ENCODE peak calls at places on chromosome 4, in seven cellular contexts. D is H1, K is GM12892, O is SK-N-SH, J is K562, T is HepG2, A is GM12878. W is an unnamed sample.

GRCh38 chr4:161937596-161937995 is 226.2 kb downstream of the FSTL5 start:
- DNase-seq in J (no peak), O (no peak), T (no peak), D (no peak), K (no peak), A (no peak), W (no peak)

GRCh38 chr4:141375855-141376254 is 155.2 kb downstream of the ZNF330 start:
- DNase-seq in O (peak), K (no peak), D (peak), J (no peak), T (peak), A (no peak), W (no peak)

GRCh38 chr4:5751918-5752802 is 41.2 kb downstream of the EVC start:
- DNase-seq in D (peak), A (no peak), T (no peak), K (no peak), O (no peak), J (no peak), W (no peak)

GRCh38 chr4:5511791-5512190 is 196.6 kb downstream of the EVC2 start:
- DNase-seq in T (no peak), D (no peak), O (no peak), K (no peak), J (no peak), A (no peak), W (no peak)

GRCh38 chr4:122309988-122310626 is 68.7 kb upstream of the ADAD1 start:
- DNase-seq in O (no peak), A (no peak), D (no peak), K (no peak), T (peak), J (peak), W (no peak)

GRCh38 chr4:132587626-132588025 is 561.5 kb upstream of the PCDH10 start:
- DNase-seq in K (no peak), D (no peak), T (no peak), J (no peak), O (no peak), A (no peak), W (no peak)

GRCh38 chr4:15031993-15032660 is 29.8 kb downstream of the CPEB2 start:
- DNase-seq in K (no peak), J (no peak), T (no peak), D (no peak), O (no peak), A (no peak), W (no peak)

GRCh38 chr4:26028133-26028792 is 114.2 kb downstream of the SMIM20 start:
- DNase-seq in A (no peak), T (no peak), D (no peak), J (no peak), K (no peak), O (no peak), W (no peak)

GRCh38 chr4:39051454-39051853 is 10.6 kb upstream of the KLHL5 start:
- DNase-seq in A (no peak), T (no peak), D (no peak), K (no peak), J (no peak), O (no peak), W (no peak)

GRCh38 chr4:15755321-15755750 is 22.8 kb upstream of the CD38 start:
- DNase-seq in O (no peak), A (no peak), D (no peak), T (no peak), K (no peak), J (no peak), W (no peak)

GRCh38 chr4:2300431-2300861 is 38.5 kb upstream of the MXD4 start:
- DNase-seq in K (no peak), T (no peak), J (no peak), A (no peak), O (no peak), D (no peak), W (no peak)

GRCh38 chr4:88609387-88609786 is 17.1 kb downstream of the HERC3 start:
- DNase-seq in O (no peak), D (no peak), J (no peak), A (no peak), K (no peak), T (no peak), W (no peak)
- TF ChIP-seq POLR2AphosphoS5 in O (no peak), D (no peak), J (no peak), A (no peak), K (no peak), T (no peak), W (no peak)

GRCh38 chr4:101355767-101356702 is 8.7 kb upstream of the PPP3CA start:
- DNase-seq in D (no peak), J (no peak), T (peak), K (no peak), A (no peak), O (no peak), W (no peak)
- TF ChIP-seq TAF1 in D (no peak), J (no peak), T (no peak), K (no peak), A (no peak), O (no peak), W (no peak)

GRCh38 chr4:49018718-49019295 is 32.7 kb downstream of the CWH43 start:
- DNase-seq in K (no peak), D (no peak), J (no peak), T (no peak), A (no peak), O (no peak), W (no peak)
- TF ChIP-seq POLR2AphosphoS5 in K (no peak), D (no peak), J (no peak), T (no peak), A (no peak), O (no peak), W (no peak)

DNA sequence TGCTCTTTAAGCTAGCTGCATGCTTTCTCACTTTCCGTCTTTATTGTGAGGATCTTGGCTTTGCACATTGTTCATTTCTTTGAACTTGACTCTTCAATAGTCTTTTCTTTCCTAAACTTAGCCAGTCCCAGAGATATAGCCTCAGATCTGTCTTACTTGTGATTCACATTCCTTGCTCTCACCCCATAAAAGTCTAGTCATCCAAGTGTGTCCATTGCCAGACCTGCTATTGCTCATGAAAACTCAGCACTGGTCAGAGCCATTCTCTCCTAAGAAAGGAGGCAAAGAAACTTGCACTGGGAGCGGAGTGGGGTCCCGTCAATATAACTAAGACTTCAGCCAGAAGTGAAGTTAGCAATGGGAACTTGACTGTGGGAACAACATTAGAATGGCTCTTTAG is 275.0 kb upstream of the CTSO start:
- DNase-seq in T (no peak), A (no peak), K (no peak), D (no peak), J (no peak), O (no peak), W (no peak)
- TF ChIP-seq TAF1 in T (no peak), A (no peak), K (no peak), D (no peak), J (no peak), O (no peak), W (no peak)

GRCh38 chr4:37826282-37827029 is at the start of gene PGM2:
- DNase-seq in D (peak), T (peak), J (peak), O (peak), K (peak), A (peak), W (peak)
- TF ChIP-seq POLR2AphosphoS5 in D (peak), T (peak), J (peak), O (peak), K (peak), A (peak), W (peak)

DNA sequence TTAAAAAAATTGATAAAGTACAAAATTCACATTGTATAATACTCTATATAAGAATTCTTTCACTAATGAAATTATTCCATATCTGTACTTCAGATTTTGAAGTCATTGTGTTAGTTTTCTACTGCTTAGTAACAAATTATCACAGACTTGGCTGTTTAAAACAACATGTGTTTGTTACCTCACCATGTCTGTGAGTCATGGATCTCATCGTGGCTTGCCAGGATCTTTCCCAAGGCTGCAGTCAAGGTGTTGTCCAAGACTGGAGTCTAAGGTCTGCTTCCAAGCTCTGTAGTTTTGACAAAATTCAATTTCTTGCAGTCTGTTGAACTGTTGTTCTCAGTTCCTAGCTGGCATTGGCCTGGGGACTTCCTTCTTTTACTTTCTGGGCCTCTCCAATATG is 1286.9 kb downstream of the ADGRL3 start:
- DNase-seq in K (no peak), A (no peak), J (no peak), O (no peak), T (no peak), D (no peak), W (no peak)
- TF ChIP-seq TAF1 in K (no peak), A (no peak), J (no peak), O (no peak), T (no peak), D (no peak), W (no peak)

DNA sequence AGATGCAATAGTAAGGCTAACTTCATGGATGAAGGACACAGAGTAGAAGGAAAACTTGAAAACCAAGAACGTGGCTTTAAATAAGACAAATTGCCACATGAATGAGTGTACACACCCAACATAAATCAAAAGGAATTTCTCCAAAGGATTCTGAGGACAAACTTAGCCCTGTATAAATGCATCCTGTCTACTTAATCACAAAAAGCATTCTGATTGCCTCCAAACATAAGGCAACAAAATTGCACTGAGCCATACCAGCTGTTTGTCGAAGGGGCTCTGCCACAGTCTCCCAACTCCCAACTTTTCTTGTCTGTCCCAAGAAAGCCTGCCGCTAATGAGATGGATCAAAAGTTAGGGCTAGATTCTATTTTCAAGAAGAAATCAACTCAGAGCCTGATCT is 194.3 kb downstream of the SOWAHB start:
- DNase-seq in T (no peak), J (no peak), A (no peak), K (no peak), O (no peak), D (no peak), W (no peak)
- TF ChIP-seq POLR2AphosphoS5 in T (no peak), J (no peak), A (no peak), K (no peak), O (no peak), D (no peak), W (no peak)

DNA sequence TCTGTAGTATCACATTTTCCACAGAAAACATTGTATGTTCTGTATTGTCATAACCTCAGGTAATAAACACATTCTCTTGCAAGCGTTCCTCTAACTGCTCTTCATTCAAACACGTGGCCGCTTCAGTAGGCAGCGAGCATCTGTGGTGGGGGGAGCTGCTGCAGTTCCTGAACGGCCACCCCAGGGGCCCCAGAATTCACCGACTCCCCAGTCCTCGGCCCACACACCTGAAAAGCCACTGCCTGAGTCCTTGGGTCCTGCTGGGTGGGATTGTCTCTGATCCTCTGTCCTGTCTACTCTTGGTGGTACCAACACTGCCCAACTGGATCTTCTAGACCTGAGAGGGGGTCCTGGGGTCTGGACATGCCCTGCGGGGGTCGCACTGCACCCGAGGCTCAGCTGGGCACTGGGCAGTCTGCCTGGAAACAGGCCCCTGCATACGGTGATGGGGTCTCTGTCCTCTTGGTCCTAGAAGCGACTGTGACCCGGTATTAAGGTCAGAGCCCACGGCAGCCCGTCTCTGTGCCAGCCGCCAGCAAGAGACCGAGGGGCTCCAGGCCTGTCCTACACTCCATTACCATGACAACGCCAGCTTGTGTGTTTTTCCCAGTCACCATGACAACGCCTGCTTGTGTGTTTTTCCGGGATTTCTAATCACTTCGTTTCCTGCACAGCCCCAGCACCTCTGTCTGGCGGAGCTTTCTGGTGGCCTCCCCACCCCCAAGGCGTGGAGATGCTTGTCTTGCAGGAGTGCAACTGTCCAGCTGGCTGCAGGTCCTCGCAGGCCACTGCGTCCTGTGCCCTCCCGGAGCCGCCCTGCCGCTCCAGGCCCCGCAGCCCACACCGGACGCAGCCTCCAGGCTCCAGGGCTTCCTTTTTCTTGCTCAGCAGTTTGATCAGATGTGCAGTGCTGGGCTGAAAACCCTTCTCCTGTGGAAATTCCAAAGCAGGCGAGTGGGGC is 16.0 kb downstream of the CTBP1 start:
- DNase-seq in D (no peak), K (no peak), O (peak), A (no peak), J (no peak), T (no peak), W (no peak)
- TF ChIP-seq TAF1 in D (no peak), K (no peak), O (no peak), A (no peak), J (no peak), T (no peak), W (no peak)

DNA sequence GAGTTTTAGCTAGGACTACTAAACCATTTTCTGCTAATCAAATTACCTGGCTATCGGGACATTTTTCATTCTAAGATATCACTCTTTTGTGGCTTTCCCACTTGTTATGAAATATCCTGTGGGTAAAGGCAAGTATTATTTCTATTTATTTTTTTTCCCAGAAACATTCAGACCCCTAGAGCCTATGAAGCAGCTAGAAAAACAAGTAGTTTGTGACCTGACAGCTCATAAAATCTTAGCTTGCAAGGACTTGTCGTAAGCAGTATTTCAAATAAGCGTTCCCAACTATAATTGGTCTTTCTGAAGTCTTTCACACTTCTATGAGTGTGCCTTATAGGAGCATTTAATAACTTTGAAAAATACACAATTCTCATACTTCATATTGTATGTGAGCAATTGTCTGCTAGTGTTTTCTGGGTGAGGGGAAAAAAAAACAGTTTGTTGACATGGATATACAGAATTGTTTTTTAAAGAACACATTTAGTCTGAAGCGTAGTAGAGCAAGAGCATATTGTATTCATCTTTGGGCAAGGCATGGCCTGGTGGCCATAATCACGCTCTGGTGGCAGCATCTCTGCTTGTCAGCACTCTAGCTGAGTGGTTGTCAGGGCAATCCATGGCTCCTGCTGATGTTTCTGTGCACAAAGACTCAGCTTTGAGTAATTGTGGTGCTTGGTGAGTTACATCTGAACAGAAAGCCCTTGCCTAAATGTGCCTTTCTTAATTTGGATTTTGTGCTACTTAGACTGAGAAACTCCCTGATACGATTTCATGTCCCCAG is 2.6 kb downstream of the MCUB start:
- DNase-seq in O (no peak), A (no peak), K (no peak), D (no peak), T (no peak), J (no peak), W (no peak)
- TF ChIP-seq POLR2AphosphoS5 in O (no peak), A (no peak), K (no peak), D (no peak), T (no peak), J (no peak), W (no peak)